ENCODE peak calls at places on chromosomes 16 and 17, in six cellular contexts. Y is HCT116, P is H1, A is GM12878, H is K562, O is HepG2. C is an unnamed sample.

GRCh38 chr16:6193718-6194117 is 1096.1 kb upstream of the EEF2KMT start:
- DNase-seq in Y (no peak), P (peak), A (no peak), H (peak), O (peak), C (no peak)

GRCh38 chr17:75722076-75722475 is 817 bp downstream of the ITGB4 start:
- DNase-seq in Y (no peak), P (no peak), A (no peak), H (no peak), O (no peak), C (no peak)

GRCh38 chr16:70573451-70574121 is 50.0 kb downstream of the SF3B3 start:
- DNase-seq in Y (no peak), P (no peak), A (no peak), H (no peak), O (peak), C (no peak)

GRCh38 chr17:34665803-34666763 is 86.7 kb downstream of the TMEM132E start:
- DNase-seq in Y (no peak), P (peak), A (no peak), H (no peak), O (no peak), C (peak)

GRCh38 chr17:44006581-44007345 is 2.3 kb downstream of the NAGS start:
- DNase-seq in Y (peak), P (peak), A (peak), H (peak), O (no peak), C (peak)

GRCh38 chr16:49651980-49652379 is 203.9 kb downstream of the ZNF423 start:
- DNase-seq in Y (no peak), P (no peak), A (no peak), H (no peak), O (no peak), C (no peak)

GRCh38 chr17:73533801-73534574 is 110.3 kb downstream of the SDK2 start:
- DNase-seq in Y (no peak), P (no peak), A (no peak), H (no peak), O (no peak), C (no peak)

GRCh38 chr17:75124041-75124818 is 7.3 kb downstream of the NT5C start:
- DNase-seq in Y (peak), P (no peak), A (no peak), H (peak), O (peak), C (no peak)

GRCh38 chr17:28974451-28974850 is 23.1 kb upstream of the PHF12 start:
- DNase-seq in Y (no peak), P (no peak), A (no peak), H (peak), O (no peak), C (no peak)

GRCh38 chr16:8931864-8932263 is 31.8 kb downstream of the USP7 start:
- DNase-seq in Y (no peak), P (peak), A (no peak), H (peak), O (peak), C (peak)

GRCh38 chr17:43085489-43085888 is 39.7 kb downstream of the BRCA1 start:
- DNase-seq in Y (peak), P (no peak), A (no peak), H (no peak), O (peak), C (no peak)

GRCh38 chr16:70476272-70477020 is 22.1 kb downstream of the FCSK start:
- DNase-seq in Y (peak), P (no peak), A (peak), H (no peak), O (no peak), C (no peak)

GRCh38 chr17:40818733-40819527 is 3.5 kb downstream of the KRT10 start:
- DNase-seq in Y (peak), P (peak), A (no peak), H (peak), O (peak), C (peak)

GRCh38 chr17:56603486-56604238 is 10.2 kb downstream of the NOG start:
- DNase-seq in Y (no peak), P (no peak), A (no peak), H (no peak), O (no peak), C (no peak)

GRCh38 chr17:76138234-76138895 is 2.7 kb downstream of the FOXJ1 start:
- DNase-seq in Y (no peak), P (peak), A (no peak), H (no peak), O (peak), C (peak)

GRCh38 chr17:31802502-31802901 is 56.5 kb downstream of the COPRS start:
- DNase-seq in Y (peak), P (no peak), A (no peak), H (peak), O (no peak), C (no peak)

GRCh38 chr17:81065500-81065899 is 30.5 kb downstream of the BAIAP2 start:
- DNase-seq in Y (no peak), P (no peak), A (no peak), H (no peak), O (no peak), C (no peak)

GRCh38 chr16:76729525-76729924 is 452.3 kb downstream of the CNTNAP4 start:
- DNase-seq in Y (no peak), P (no peak), A (no peak), H (no peak), O (no peak), C (no peak)

GRCh38 chr17:59893617-59894100 is 738 bp downstream of the RPS6KB1 start:
- DNase-seq in Y (no peak), P (no peak), A (no peak), H (peak), O (peak), C (no peak)

GRCh38 chr16:53282975-53283946 is 151.0 kb upstream of the RBL2 start:
- DNase-seq in Y (peak), P (no peak), A (peak), H (peak), O (peak), C (no peak)

GRCh38 chr16:50657251-50657650 is 23.9 kb downstream of the SNX20 start:
- DNase-seq in Y (no peak), P (no peak), A (no peak), H (no peak), O (no peak), C (no peak)

GRCh38 chr17:78131172-78132085 is 858 bp downstream of the TMC8 start:
- DNase-seq in Y (no peak), P (no peak), A (no peak), H (no peak), O (no peak), C (no peak)

GRCh38 chr16:85430523-85431381 is 182.4 kb upstream of the GSE1 start:
- DNase-seq in Y (no peak), P (peak), A (no peak), H (no peak), O (no peak), C (peak)

GRCh38 chr17:4877089-4877488 is 22.2 kb upstream of the C17orf107 start:
- DNase-seq in Y (no peak), P (no peak), A (no peak), H (no peak), O (no peak), C (no peak)

GRCh38 chr16:88287219-88287618 is 95.5 kb upstream of the ZNF469 start:
- DNase-seq in Y (peak), P (peak), A (no peak), H (peak), O (peak), C (no peak)

GRCh38 chr16:88288303-88288702 is 94.5 kb upstream of the ZNF469 start:
- DNase-seq in Y (no peak), P (no peak), A (no peak), H (no peak), O (no peak), C (no peak)

GRCh38 chr17:2040219-2040827 is 1.5 kb upstream of the OVCA2 start:
- DNase-seq in Y (no peak), P (no peak), A (no peak), H (no peak), O (no peak), C (no peak)
- TF ChIP-seq ATF3 in Y (no peak), P (no peak), A (no peak), H (no peak), O (no peak), C (no peak)

DNA sequence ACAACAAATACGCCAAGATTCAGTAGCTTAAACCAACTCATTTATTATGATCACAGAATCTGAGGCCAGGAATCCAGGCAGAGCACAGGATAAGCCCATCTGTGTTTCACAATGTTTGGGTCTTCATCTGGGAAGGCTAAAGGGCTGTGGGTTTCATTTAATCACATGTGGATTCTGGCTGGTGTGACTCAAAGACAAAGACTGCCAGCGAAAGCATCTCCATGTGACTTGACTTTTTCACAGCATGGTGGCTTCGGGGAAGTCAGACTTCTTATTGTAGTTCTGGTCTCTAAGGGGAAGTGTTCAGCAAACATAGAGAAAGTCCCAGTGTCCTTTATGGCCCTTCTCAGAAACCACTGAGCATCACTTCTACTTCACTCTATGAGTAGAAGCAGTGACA is 1014.4 kb upstream of the GOT2 start:
- DNase-seq in Y (no peak), P (no peak), A (no peak), H (no peak), O (no peak), C (no peak)
- TF ChIP-seq ATF3 in Y (no peak), P (no peak), A (no peak), H (no peak), O (no peak), C (no peak)

DNA sequence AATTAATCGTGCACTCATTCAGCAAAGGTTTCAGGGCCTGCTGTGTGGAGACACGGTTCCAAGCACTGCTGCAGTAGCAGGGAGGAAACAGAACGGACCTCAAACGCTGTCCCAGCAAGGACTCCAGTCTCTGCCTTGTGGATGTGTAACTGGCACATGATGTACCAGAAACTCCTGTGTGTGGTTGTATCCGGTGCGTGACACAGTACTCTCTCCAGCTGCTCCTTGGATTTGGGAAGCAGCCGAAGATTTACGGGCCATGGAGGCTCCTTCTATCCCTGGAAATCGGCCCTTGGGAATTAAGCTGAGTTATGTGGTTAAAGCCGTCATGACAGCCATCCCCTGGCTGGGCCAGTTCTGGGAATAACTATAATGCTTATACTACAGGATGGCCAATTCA is 8.5 kb upstream of the ANKRD11 start:
- DNase-seq in Y (no peak), P (no peak), A (no peak), H (no peak), O (no peak), C (no peak)
- TF ChIP-seq ATF3 in Y (no peak), P (no peak), A (no peak), H (no peak), O (no peak), C (no peak)

GRCh38 chr16:19933740-19934139 is 49.1 kb upstream of the GPRC5B start:
- DNase-seq in Y (no peak), P (no peak), A (no peak), H (peak), O (no peak), C (no peak)
- TF ChIP-seq ATF3 in Y (no peak), P (no peak), A (no peak), H (no peak), O (no peak), C (no peak)